ENCODE peak calls at places on chromosomes 12 and 14, in four cellular contexts. I, N, W and F are unnamed samples.

GRCh38 chr14:31937730-31938346 is 139.3 kb upstream of the ARHGAP5 start:
- DNase-seq in I (peak), N (peak), W (peak), F (peak)

GRCh38 chr12:49872781-49873181 is 29.9 kb upstream of the BCDIN3D start:
- DNase-seq in I (no peak), N (no peak), W (no peak), F (no peak)

GRCh38 chr14:79825046-79825521 is 386.2 kb downstream of the DIO2 start:
- DNase-seq in I (no peak), N (no peak), W (no peak), F (no peak)

GRCh38 chr14:29039171-29039570 is 272.6 kb downstream of the FOXG1 start:
- DNase-seq in I (no peak), N (no peak), W (no peak), F (no peak)

GRCh38 chr14:89912667-89913211 is 41.8 kb downstream of the EFCAB11 start:
- DNase-seq in I (peak), N (peak), W (no peak), F (no peak)

GRCh38 chr12:42475055-42475454 is 114.5 kb downstream of the PRICKLE1 start:
- DNase-seq in I (peak), N (no peak), W (no peak), F (no peak)

GRCh38 chr12:13087766-13088165 is 15.7 kb downstream of the GSG1 start:
- DNase-seq in I (no peak), N (no peak), W (no peak), F (no peak)

GRCh38 chr12:127133675-127134335 is 1133.2 kb upstream of the TMEM132C start:
- DNase-seq in I (no peak), N (no peak), W (no peak), F (no peak)

GRCh38 chr14:51082394-51082793 is 12.5 kb downstream of the TRIM9 start:
- DNase-seq in I (no peak), N (no peak), W (no peak), F (no peak)

GRCh38 chr12:94710933-94711332 is 60.6 kb upstream of the TMCC3 start:
- DNase-seq in I (peak), N (peak), W (peak), F (no peak)
- TF ChIP-seq MYC in I (no peak), N (no peak), W (no peak), F (no peak)

DNA sequence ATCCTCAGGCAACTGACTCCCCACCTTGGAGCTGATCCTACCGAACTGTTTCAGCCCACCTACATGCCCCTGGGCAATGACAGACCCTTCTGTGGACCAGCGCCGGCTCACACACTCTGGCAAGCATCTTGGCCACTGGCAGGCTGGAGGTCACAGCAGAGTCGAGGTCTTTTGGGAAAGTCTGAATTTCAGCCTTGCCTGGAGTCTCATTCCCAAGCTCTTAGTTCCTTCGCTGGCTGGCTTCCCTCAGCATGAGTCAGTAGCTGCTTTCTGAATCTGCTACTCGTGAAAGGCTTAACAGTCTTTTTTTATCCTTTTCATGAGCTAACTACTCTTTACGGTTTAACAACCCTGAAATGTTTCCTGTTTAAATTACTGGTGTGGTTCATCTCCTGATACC is 44.5 kb downstream of the ASCL4 start:
- DNase-seq in I (no peak), N (no peak), W (no peak), F (no peak)
- TF ChIP-seq MYC in I (no peak), N (no peak), W (no peak), F (no peak)

DNA sequence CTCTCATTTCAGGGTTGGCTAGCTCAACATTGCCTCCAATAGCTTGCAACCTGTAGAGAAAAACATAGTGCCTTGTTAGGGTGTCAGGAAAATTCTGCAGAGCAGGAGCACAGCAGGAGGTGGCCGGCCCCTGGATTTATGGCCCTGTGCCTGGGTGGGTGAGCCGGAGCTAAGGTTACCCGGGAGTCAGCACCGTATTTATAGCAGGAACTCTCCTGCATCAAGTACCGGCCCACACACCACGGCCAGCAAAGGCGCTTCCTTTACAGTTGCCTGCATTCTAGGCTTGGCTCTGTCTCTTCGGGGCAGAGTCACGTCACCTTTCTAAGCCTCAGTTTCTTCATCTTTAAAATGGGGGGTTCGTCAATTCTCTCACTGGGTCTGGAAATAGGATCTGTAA is 52.8 kb upstream of the EML1 start:
- DNase-seq in I (no peak), N (no peak), W (no peak), F (no peak)
- TF ChIP-seq MYC in I (no peak), N (no peak), W (no peak), F (no peak)

GRCh38 chr12:68814490-68815231 is 6.7 kb downstream of the MDM2 start:
- DNase-seq in I (no peak), N (no peak), W (no peak), F (no peak)

GRCh38 chr12:68813242-68813593 is 5.2 kb downstream of the MDM2 start:
- DNase-seq in I (no peak), N (no peak), W (no peak), F (no peak)

GRCh38 chr12:68812553-68813241 is 4.7 kb downstream of the MDM2 start:
- DNase-seq in I (no peak), N (no peak), W (no peak), F (no peak)

GRCh38 chr12:68815928-68816800 is 8.2 kb downstream of the MDM2 start:
- DNase-seq in I (no peak), N (no peak), W (no peak), F (no peak)

DNA sequence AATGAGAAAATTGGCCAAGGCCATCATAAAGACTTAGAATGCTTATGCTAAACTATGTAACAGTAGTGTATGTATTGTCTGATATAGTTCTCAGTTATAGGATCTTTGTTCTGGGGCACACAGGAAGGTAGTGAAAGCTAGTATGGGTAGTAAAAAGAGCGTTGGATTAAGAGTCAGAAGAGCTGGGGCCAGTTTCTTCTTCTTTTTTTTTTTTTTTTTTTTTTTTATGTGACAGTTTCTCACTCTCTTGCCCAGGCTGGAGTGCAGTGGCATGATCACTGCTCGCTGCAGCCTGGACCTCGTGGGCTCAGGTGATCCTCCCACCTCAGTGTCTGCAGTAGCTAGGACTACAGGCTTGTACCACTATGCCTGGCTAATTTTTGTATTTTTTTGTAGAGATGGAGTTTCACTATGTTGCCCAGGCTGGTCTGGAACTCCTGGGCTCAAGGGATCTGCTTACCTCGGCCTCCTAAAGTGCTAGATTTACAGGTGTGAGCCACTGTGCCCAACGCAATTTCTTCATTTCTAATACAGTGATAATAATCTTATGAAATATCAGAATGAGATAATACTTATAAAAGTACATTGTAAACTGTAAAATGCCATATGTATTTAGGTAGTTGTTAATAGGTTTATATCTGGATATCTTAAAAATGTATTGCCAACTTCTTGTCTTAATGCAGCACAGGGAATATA is 7.4 kb downstream of the MDM2 start:
- DNase-seq in I (no peak), N (no peak), W (no peak), F (no peak)
- TF ChIP-seq MYC in I (no peak), N (no peak), W (no peak), F (no peak)

GRCh38 chr12:51082561-51083139 is 746 bp downstream of the CSRNP2 start:
- DNase-seq in I (peak), N (peak), W (peak), F (no peak)
- TF ChIP-seq MYC in I (no peak), N (no peak), W (no peak), F (no peak)